ENCODE peak calls at places on chromosome 16, in ten cellular contexts. G is fibroblast of mammary gland; Z is ACHN; Y is GF-D8; X is right atrium auricular region; H is COLO829; P is CD4-positive, alpha-beta memory T cell; A is activated CD4-positive, CD25-positive, alpha-beta regulatory T cell; U is activated CD4-positive, alpha-beta T cell treated with anti-CD3 and anti-CD28 coated beads for 48 hours; K is BJ. E is an unnamed sample.

GRCh38 chr16:50286681-50287080 is 20.3 kb downstream of the ADCY7 start:
- DNase-seq in G (no peak), A (no peak), Y (no peak), Z (no peak), U (no peak), K (no peak), X (no peak), P (no peak), H (no peak), E (no peak)

GRCh38 chr16:14196011-14196410 is 124.9 kb downstream of the MRTFB start:
- DNase-seq in G (no peak), Y (no peak), U (no peak), P (no peak), X (no peak), A (no peak), K (no peak), H (no peak), Z (no peak), E (no peak)

GRCh38 chr16:77211880-77212735 is 12.9 kb downstream of the SYCE1L start:
- DNase-seq in U (peak), K (no peak), G (no peak), Z (peak), P (peak), A (no peak), H (no peak), Y (no peak), X (peak), E (peak)

GRCh38 chr16:81374514-81374913 is 59.8 kb downstream of the GAN start:
- DNase-seq in G (no peak), Y (no peak), H (no peak), U (no peak), A (no peak), P (no peak), X (no peak), K (no peak), Z (no peak), E (no peak)

GRCh38 chr16:19883296-19883951 is 1.2 kb downstream of the GPRC5B start:
- DNase-seq in K (no peak), X (peak), A (no peak), Y (no peak), P (no peak), H (no peak), G (no peak), U (no peak), Z (peak), E (no peak)

GRCh38 chr16:87076950-87077749 is 240.0 kb downstream of the C16orf95 start:
- DNase-seq in A (no peak), K (no peak), G (peak), U (peak), Z (peak), P (no peak), X (no peak), Y (no peak), H (peak), E (no peak)

GRCh38 chr16:709651-710499 is 4.3 kb upstream of the FBXL16 start:
- DNase-seq in A (no peak), G (peak), Z (peak), P (no peak), X (no peak), H (peak), U (peak), K (no peak), Y (no peak), E (peak)

GRCh38 chr16:85429776-85430522 is 183.2 kb upstream of the GSE1 start:
- DNase-seq in G (no peak), K (no peak), Z (no peak), Y (no peak), A (no peak), H (no peak), U (no peak), X (no peak), P (no peak), E (no peak)

GRCh38 chr16:1745900-1746692 is 25.2 kb downstream of the NME3 start:
- DNase-seq in K (peak), Y (no peak), A (no peak), G (peak), U (no peak), P (peak), Z (no peak), X (no peak), H (no peak), E (no peak)

GRCh38 chr16:49273771-49274170 is 7.9 kb downstream of the CBLN1 start:
- DNase-seq in G (no peak), A (no peak), K (no peak), H (no peak), Z (no peak), P (no peak), U (no peak), Y (no peak), X (no peak), E (no peak)

GRCh38 chr16:88599092-88599733 is 29.0 kb downstream of the ZC3H18 start:
- DNase-seq in G (no peak), A (no peak), X (peak), K (no peak), Y (peak), U (no peak), Z (no peak), P (no peak), H (no peak), E (no peak)

GRCh38 chr16:685967-686366 is 1.8 kb upstream of the JMJD8 start:
- DNase-seq in H (no peak), A (no peak), Y (no peak), U (no peak), G (peak), X (no peak), Z (peak), K (no peak), P (no peak), E (no peak)

GRCh38 chr16:26930776-26931175 is 136.0 kb upstream of the C16orf82 start:
- DNase-seq in A (no peak), X (no peak), Z (no peak), G (no peak), Y (no peak), U (no peak), K (no peak), H (no peak), P (no peak), E (no peak)

GRCh38 chr16:49757744-49758069 is 98.2 kb downstream of the ZNF423 start:
- DNase-seq in A (no peak), G (no peak), U (no peak), X (no peak), P (no peak), H (no peak), K (no peak), Z (no peak), Y (no peak), E (peak)

GRCh38 chr16:85350973-85351372 is 238.7 kb upstream of the CIBAR2 start:
- DNase-seq in G (peak), P (no peak), H (peak), Y (peak), Z (peak), K (peak), U (no peak), X (peak), A (no peak), E (peak)

GRCh38 chr16:67645397-67646121 is 615 bp downstream of the CARMIL2 start:
- DNase-seq in H (no peak), K (no peak), Z (no peak), X (no peak), Y (no peak), U (no peak), P (no peak), A (no peak), G (no peak), E (peak)

GRCh38 chr16:55842369-55843104 is 9.6 kb upstream of the CES1 start:
- DNase-seq in X (no peak), A (no peak), G (peak), K (no peak), P (no peak), U (peak), H (peak), Y (no peak), Z (peak), E (peak)

GRCh38 chr16:11315499-11315898 is 29.8 kb upstream of the RMI2 start:
- DNase-seq in Y (no peak), G (no peak), Z (peak), U (no peak), P (no peak), X (no peak), A (no peak), H (no peak), K (peak), E (no peak)

GRCh38 chr16:25010542-25010941 is 4.6 kb downstream of the ARHGAP17 start:
- DNase-seq in P (no peak), U (no peak), Y (no peak), H (no peak), A (no peak), G (no peak), Z (no peak), X (no peak), K (no peak), E (no peak)

GRCh38 chr16:228151-228855 is 946 bp downstream of the LUC7L start:
- DNase-seq in Y (no peak), P (no peak), U (no peak), Z (peak), X (no peak), G (no peak), A (no peak), K (no peak), H (peak), E (peak)

GRCh38 chr16:89867918-89868317 is 5.5 kb upstream of the TCF25 start:
- DNase-seq in A (no peak), G (no peak), U (no peak), Z (no peak), K (no peak), Y (no peak), H (no peak), X (no peak), P (no peak), E (no peak)

GRCh38 chr16:76910931-76911330 is 280.1 kb upstream of the MON1B start:
- DNase-seq in Z (peak), K (no peak), G (peak), U (no peak), A (no peak), X (no peak), P (no peak), H (no peak), Y (no peak), E (no peak)

GRCh38 chr16:4501071-4501478 is 24.9 kb downstream of the HMOX2 start:
- DNase-seq in Y (no peak), X (no peak), H (no peak), A (no peak), G (peak), Z (peak), P (no peak), K (no peak), U (no peak), E (no peak)

GRCh38 chr16:57538235-57538711 is 1.9 kb upstream of the CCDC102A start:
- DNase-seq in K (no peak), Y (no peak), X (no peak), G (no peak), P (no peak), H (no peak), U (peak), Z (no peak), A (no peak), E (no peak)

GRCh38 chr16:57999366-57999970 is 1.0 kb downstream of the ZNF319 start:
- DNase-seq in P (peak), Y (peak), K (no peak), X (no peak), H (no peak), G (peak), U (peak), Z (peak), A (no peak), E (peak)

GRCh38 chr16:83619381-83620150 is 188.2 kb upstream of the HSBP1 start:
- DNase-seq in Y (no peak), P (no peak), G (no peak), X (no peak), H (no peak), A (no peak), Z (no peak), K (no peak), U (no peak), E (peak)

GRCh38 chr16:68003031-68003430 is 3.7 kb upstream of the DPEP2 start:
- DNase-seq in G (peak), A (no peak), Y (no peak), K (no peak), H (no peak), Z (no peak), P (no peak), X (no peak), U (no peak), E (no peak)

GRCh38 chr16:8863594-8864424 is 5.0 kb downstream of the CARHSP1 start:
- DNase-seq in U (no peak), H (no peak), P (no peak), A (no peak), Y (no peak), G (peak), K (no peak), X (no peak), Z (no peak), E (no peak)

GRCh38 chr16:58348986-58349385 is 43.3 kb upstream of the GINS3 start:
- DNase-seq in A (no peak), Z (no peak), K (no peak), P (no peak), Y (no peak), H (no peak), U (no peak), G (peak), X (no peak), E (no peak)

GRCh38 chr16:88769617-88770458 is 15.2 kb downstream of the PIEZO1 start:
- DNase-seq in U (peak), X (no peak), Y (peak), K (no peak), A (no peak), Z (peak), H (no peak), G (no peak), P (peak), E (no peak)

GRCh38 chr16:78493573-78493972 is 394.1 kb downstream of the WWOX start:
- DNase-seq in A (no peak), K (no peak), P (no peak), Y (no peak), U (no peak), Z (no peak), X (no peak), G (no peak), H (no peak), E (no peak)

E was measured in NCI-H510A treated with DMSO at 0.1 percent for 48 hours.